ENCODE peak calls at places on chromosome 9, in nine cellular contexts. B is OCI-LY7, O is MM.1S, Z is PC-3, M is neural progenitor cell, J is GM23338, T is HCT116, N is hepatocyte, D is SK-N-SH. H is an unnamed sample.

GRCh38 chr9:79799691-79800345 is 228.1 kb downstream of the TLE4 start:
- DNase-seq in B (no peak), O (no peak), Z (no peak), M (no peak), J (no peak), T (no peak), N (peak), D (no peak), H (no peak)

GRCh38 chr9:87793292-87793691 is 67.4 kb downstream of the CTSL start:
- DNase-seq in B (no peak), O (no peak), Z (peak), M (no peak), J (no peak), T (no peak), N (peak), D (no peak), H (peak)

GRCh38 chr9:132372177-132373095 is 17.6 kb upstream of the SETX start:
- DNase-seq in B (peak), O (peak), Z (peak), M (no peak), J (no peak), T (no peak), N (peak), D (peak), H (peak)

GRCh38 chr9:95635986-95636600 is 119.3 kb upstream of the PTCH1 start:
- DNase-seq in B (no peak), O (no peak), Z (no peak), M (no peak), J (no peak), T (no peak), N (no peak), D (no peak), H (no peak)

GRCh38 chr9:131776473-131776872 is 36.6 kb upstream of the RAPGEF1 start:
- DNase-seq in B (peak), O (peak), Z (peak), M (peak), J (peak), T (peak), N (peak), D (no peak), H (peak)

GRCh38 chr9:8251566-8251965 is 452.0 kb upstream of the DMAC1 start:
- DNase-seq in B (no peak), O (no peak), Z (no peak), M (no peak), J (no peak), T (no peak), N (no peak), D (no peak), H (no peak)

GRCh38 chr9:34010979-34011378 is 37.7 kb downstream of the UBAP2 start:
- DNase-seq in B (peak), O (peak), Z (peak), M (no peak), J (no peak), T (peak), N (peak), D (peak), H (peak)

GRCh38 chr9:4842734-4843133 is 50.0 kb downstream of the RCL1 start:
- DNase-seq in B (no peak), O (no peak), Z (no peak), M (no peak), J (no peak), T (no peak), N (no peak), D (no peak), H (peak)

GRCh38 chr9:98855592-98855991 is 48.1 kb downstream of the GALNT12 start:
- DNase-seq in B (no peak), O (no peak), Z (no peak), M (no peak), J (no peak), T (no peak), N (no peak), D (no peak), H (no peak)

GRCh38 chr9:72491242-72491641 is 30.2 kb upstream of the TMC1 start:
- DNase-seq in B (no peak), O (no peak), Z (no peak), M (no peak), J (no peak), T (no peak), N (no peak), D (no peak), H (no peak)

GRCh38 chr9:79858509-79858908 is 286.7 kb downstream of the TLE4 start:
- DNase-seq in B (no peak), O (peak), Z (peak), M (no peak), J (no peak), T (no peak), N (no peak), D (no peak), H (peak)

GRCh38 chr9:31272456-31273295 is 1111.8 kb upstream of the ACO1 start:
- DNase-seq in B (no peak), O (no peak), Z (peak), M (no peak), J (no peak), T (peak), N (peak), D (no peak), H (no peak)

GRCh38 chr9:20442461-20443319 is 179.6 kb downstream of the MLLT3 start:
- DNase-seq in B (no peak), O (no peak), Z (no peak), M (no peak), J (no peak), T (no peak), N (no peak), D (no peak), H (no peak)

GRCh38 chr9:109244179-109245132 is 76.4 kb downstream of the EPB41L4B start:
- DNase-seq in B (peak), O (peak), Z (peak), M (peak), J (peak), T (peak), N (peak), D (peak), H (peak)

GRCh38 chr9:130660683-130661460 is 3.5 kb upstream of the PRDM12 start:
- DNase-seq in B (no peak), O (no peak), Z (no peak), M (peak), J (peak), T (no peak), N (no peak), D (peak), H (peak)

GRCh38 chr9:130770679-130771442 is 64.2 kb upstream of the ABL1 start:
- DNase-seq in B (peak), O (peak), Z (peak), M (peak), J (peak), T (peak), N (peak), D (peak), H (peak)

GRCh38 chr9:38026021-38026809 is 42.8 kb downstream of the SHB start:
- DNase-seq in B (no peak), O (no peak), Z (peak), M (no peak), J (peak), T (no peak), N (peak), D (peak), H (peak)

GRCh38 chr9:94511943-94512265 is 43.0 kb upstream of the PCAT7 start:
- DNase-seq in B (no peak), O (no peak), Z (no peak), M (no peak), J (no peak), T (no peak), N (no peak), D (peak), H (no peak)

GRCh38 chr9:84794981-84795637 is 125.6 kb downstream of the NTRK2 start:
- DNase-seq in B (no peak), O (no peak), Z (no peak), M (no peak), J (no peak), T (no peak), N (no peak), D (no peak), H (no peak)

GRCh38 chr9:80012557-80013330 is 441.0 kb downstream of the TLE4 start:
- DNase-seq in B (peak), O (no peak), Z (no peak), M (no peak), J (no peak), T (no peak), N (no peak), D (no peak), H (no peak)

GRCh38 chr9:115000217-115000639 is 69.8 kb upstream of the TNFSF8 start:
- DNase-seq in B (no peak), O (no peak), Z (no peak), M (no peak), J (no peak), T (no peak), N (no peak), D (no peak), H (peak)

GRCh38 chr9:130632081-130632710 is 32.2 kb upstream of the PRDM12 start:
- DNase-seq in B (no peak), O (no peak), Z (no peak), M (no peak), J (no peak), T (no peak), N (no peak), D (no peak), H (no peak)

GRCh38 chr9:69801994-69802393 is 18.6 kb upstream of the CFAP95 start:
- DNase-seq in B (no peak), O (no peak), Z (peak), M (no peak), J (no peak), T (no peak), N (peak), D (no peak), H (peak)

GRCh38 chr9:69797680-69798079 is 22.9 kb upstream of the CFAP95 start:
- DNase-seq in B (no peak), O (no peak), Z (no peak), M (no peak), J (no peak), T (no peak), N (no peak), D (no peak), H (no peak)

DNA sequence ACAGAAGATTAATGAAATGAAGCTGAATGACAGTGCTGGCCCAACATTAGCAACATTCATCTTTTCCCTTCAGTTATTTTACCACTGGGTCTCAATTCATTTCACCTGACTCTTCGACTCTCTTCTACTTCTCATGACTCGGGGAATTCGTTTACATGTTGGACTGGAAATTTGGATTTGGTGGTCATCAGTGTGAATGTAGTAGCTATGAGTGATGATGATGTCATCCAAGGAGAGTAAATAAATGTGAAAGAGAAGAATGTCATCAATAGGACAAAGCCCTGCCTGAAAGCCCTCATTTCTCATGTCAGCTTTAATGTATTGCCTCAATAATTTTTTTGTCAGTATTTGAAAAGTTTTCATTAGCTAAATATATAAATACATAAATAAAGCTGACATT is 21.9 kb upstream of the CFAP95 start:
- DNase-seq in B (no peak), O (no peak), Z (peak), M (no peak), J (no peak), T (no peak), N (no peak), D (no peak), H (peak)
- TF ChIP-seq EZH2phosphoT487 in B (no peak), O (no peak), Z (no peak), M (no peak), J (no peak), T (no peak), N (no peak), D (no peak), H (no peak)

DNA sequence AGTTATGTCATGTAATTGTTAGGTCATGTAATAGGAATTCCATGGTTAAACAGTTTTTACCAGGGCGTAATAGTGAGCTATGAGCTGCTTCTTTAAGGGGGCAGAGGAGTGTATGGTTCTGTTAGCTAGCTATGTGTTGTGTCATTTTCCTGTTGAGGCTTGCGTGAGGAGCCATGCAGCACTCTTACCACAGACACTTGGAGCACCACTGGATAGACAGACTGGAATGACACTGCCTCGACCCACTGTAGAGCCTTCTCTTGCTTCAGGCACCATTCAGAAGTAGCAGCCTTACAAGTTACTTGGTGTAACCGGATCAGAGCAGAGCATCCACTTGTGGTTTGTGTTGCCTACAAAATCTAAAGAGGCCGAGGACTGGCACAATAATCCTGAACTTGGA is 28.3 kb upstream of the STOM start:
- DNase-seq in B (no peak), O (no peak), Z (peak), M (no peak), J (no peak), T (no peak), N (no peak), D (no peak), H (peak)
- H3K27ac ChIP-seq in B (no peak), O (no peak), Z (no peak), M (no peak), J (no peak), T (no peak), N (peak), D (peak), H (peak)

GRCh38 chr9:136806067-136806466 is 1.7 kb upstream of the RABL6 start:
- DNase-seq in B (no peak), O (no peak), Z (no peak), M (no peak), J (no peak), T (no peak), N (no peak), D (no peak), H (no peak)
- H3K4me3 ChIP-seq in B (peak), O (no peak), Z (peak), M (no peak), J (no peak), T (peak), N (no peak), D (no peak), H (no peak)

GRCh38 chr9:19173598-19174125 is 46.4 kb upstream of the PLIN2 start:
- DNase-seq in B (no peak), O (no peak), Z (no peak), M (no peak), J (no peak), T (no peak), N (no peak), D (no peak), H (no peak)
- TF ChIP-seq EZH2phosphoT487 in B (no peak), O (no peak), Z (no peak), M (no peak), J (no peak), T (no peak), N (no peak), D (no peak), H (no peak)

H was measured in GM23248.